ENCODE peak calls at places on chromosomes 11 and 22, in ten cellular contexts. One of them, this sample, is unnamed.

GRCh38 chr22:27207907-27208306 is 550.5 kb downstream of the MIAT start:
- DNase-seq in AML-193: no peak
- DNase-seq in psoas muscle: no peak
- DNase-seq in H9: no peak
- DNase-seq in AG04450: no peak
- DNase-seq in RWPE1: no peak
- DNase-seq in NK-92 treated with Interleukin-12 subunit alpha and Interleukin-12 subunit beta, amount 100 ng/mL, for 24 hours: no peak
- DNase-seq in posterior vena cava: no peak
- DNase-seq in mucosa of gallbladder: no peak
- DNase-seq in C1 segment of cervical spinal cord: no peak
- DNase-seq in this sample: no peak

GRCh38 chr11:73198677-73199076 is 19.4 kb upstream of the P2RY2 start:
- DNase-seq in AML-193: no peak
- DNase-seq in psoas muscle: no peak
- DNase-seq in H9: peak; percentile 33
- DNase-seq in AG04450: no peak
- DNase-seq in RWPE1: no peak
- DNase-seq in NK-92 treated with Interleukin-12 subunit alpha and Interleukin-12 subunit beta, amount 100 ng/mL, for 24 hours: no peak
- DNase-seq in posterior vena cava: no peak
- DNase-seq in mucosa of gallbladder: no peak
- DNase-seq in C1 segment of cervical spinal cord: no peak
- DNase-seq in this sample: peak; percentile 67

GRCh38 chr11:28659716-28660348 is 551.6 kb downstream of the METTL15 start:
- DNase-seq in AML-193: no peak
- DNase-seq in psoas muscle: no peak
- DNase-seq in H9: no peak
- DNase-seq in AG04450: no peak
- DNase-seq in RWPE1: no peak
- DNase-seq in NK-92 treated with Interleukin-12 subunit alpha and Interleukin-12 subunit beta, amount 100 ng/mL, for 24 hours: no peak
- DNase-seq in posterior vena cava: no peak
- DNase-seq in mucosa of gallbladder: no peak
- DNase-seq in C1 segment of cervical spinal cord: no peak
- DNase-seq in this sample: no peak

GRCh38 chr11:279040-279965 is 1.1 kb downstream of the NLRP6 start:
- DNase-seq in AML-193: no peak
- DNase-seq in psoas muscle: peak; percentile 55
- DNase-seq in H9: no peak
- DNase-seq in AG04450: no peak
- DNase-seq in RWPE1: no peak
- DNase-seq in NK-92 treated with Interleukin-12 subunit alpha and Interleukin-12 subunit beta, amount 100 ng/mL, for 24 hours: no peak
- DNase-seq in posterior vena cava: peak; percentile 81
- DNase-seq in mucosa of gallbladder: no peak
- DNase-seq in C1 segment of cervical spinal cord: no peak
- DNase-seq in this sample: no peak

GRCh38 chr22:18990355-18991137 is 54.5 kb upstream of the PRODH start:
- DNase-seq in AML-193: no peak
- DNase-seq in psoas muscle: no peak
- DNase-seq in H9: no peak
- DNase-seq in AG04450: no peak
- DNase-seq in RWPE1: no peak
- DNase-seq in NK-92 treated with Interleukin-12 subunit alpha and Interleukin-12 subunit beta, amount 100 ng/mL, for 24 hours: no peak
- DNase-seq in posterior vena cava: no peak
- DNase-seq in mucosa of gallbladder: no peak
- DNase-seq in C1 segment of cervical spinal cord: no peak
- DNase-seq in this sample: no peak

GRCh38 chr11:106917973-106918372 is 100.3 kb downstream of the GUCY1A2 start:
- DNase-seq in AML-193: peak; percentile 1
- DNase-seq in psoas muscle: no peak
- DNase-seq in H9: peak; percentile 43
- DNase-seq in AG04450: no peak
- DNase-seq in RWPE1: no peak
- DNase-seq in NK-92 treated with Interleukin-12 subunit alpha and Interleukin-12 subunit beta, amount 100 ng/mL, for 24 hours: no peak
- DNase-seq in posterior vena cava: no peak
- DNase-seq in mucosa of gallbladder: no peak
- DNase-seq in C1 segment of cervical spinal cord: no peak
- DNase-seq in this sample: peak; percentile 14

GRCh38 chr11:107860688-107861087 is 2.1 kb upstream of the SLC35F2 start:
- DNase-seq in AML-193: no peak
- DNase-seq in psoas muscle: no peak
- DNase-seq in H9: no peak
- DNase-seq in AG04450: no peak
- DNase-seq in RWPE1: no peak
- DNase-seq in NK-92 treated with Interleukin-12 subunit alpha and Interleukin-12 subunit beta, amount 100 ng/mL, for 24 hours: no peak
- DNase-seq in posterior vena cava: no peak
- DNase-seq in mucosa of gallbladder: no peak
- DNase-seq in C1 segment of cervical spinal cord: no peak
- DNase-seq in this sample: no peak

GRCh38 chr11:19511413-19512183 is 201.0 kb upstream of the NAV2 start:
- DNase-seq in AML-193: no peak
- DNase-seq in psoas muscle: peak; percentile 71
- DNase-seq in H9: no peak
- DNase-seq in AG04450: no peak
- DNase-seq in RWPE1: no peak
- DNase-seq in NK-92 treated with Interleukin-12 subunit alpha and Interleukin-12 subunit beta, amount 100 ng/mL, for 24 hours: no peak
- DNase-seq in posterior vena cava: peak; percentile 89
- DNase-seq in mucosa of gallbladder: peak; percentile 14
- DNase-seq in C1 segment of cervical spinal cord: peak; percentile 76
- DNase-seq in this sample: peak; percentile 7

GRCh38 chr11:62958547-62959071 is 26.2 kb downstream of the SLC22A6 start:
- DNase-seq in AML-193: no peak
- DNase-seq in psoas muscle: peak; percentile 67
- DNase-seq in H9: no peak
- DNase-seq in AG04450: peak; percentile 4
- DNase-seq in RWPE1: no peak
- DNase-seq in NK-92 treated with Interleukin-12 subunit alpha and Interleukin-12 subunit beta, amount 100 ng/mL, for 24 hours: no peak
- DNase-seq in posterior vena cava: no peak
- DNase-seq in mucosa of gallbladder: no peak
- DNase-seq in C1 segment of cervical spinal cord: no peak
- DNase-seq in this sample: no peak

GRCh38 chr22:38694049-38694448 is 6.7 kb downstream of the JOSD1 start:
- DNase-seq in AML-193: no peak
- DNase-seq in psoas muscle: no peak
- DNase-seq in H9: no peak
- DNase-seq in AG04450: no peak
- DNase-seq in RWPE1: no peak
- DNase-seq in NK-92 treated with Interleukin-12 subunit alpha and Interleukin-12 subunit beta, amount 100 ng/mL, for 24 hours: no peak
- DNase-seq in posterior vena cava: no peak
- DNase-seq in mucosa of gallbladder: no peak
- DNase-seq in C1 segment of cervical spinal cord: no peak
- DNase-seq in this sample: no peak

GRCh38 chr11:36342327-36342726 is 46.2 kb downstream of the PRR5L start:
- DNase-seq in AML-193: no peak
- DNase-seq in psoas muscle: no peak
- DNase-seq in H9: no peak
- DNase-seq in AG04450: no peak
- DNase-seq in RWPE1: no peak
- DNase-seq in NK-92 treated with Interleukin-12 subunit alpha and Interleukin-12 subunit beta, amount 100 ng/mL, for 24 hours: no peak
- DNase-seq in posterior vena cava: no peak
- DNase-seq in mucosa of gallbladder: no peak
- DNase-seq in C1 segment of cervical spinal cord: no peak
- DNase-seq in this sample: no peak

GRCh38 chr22:41976961-41977566 is 7.8 kb downstream of the SEPTIN3 start:
- DNase-seq in AML-193: no peak
- DNase-seq in psoas muscle: no peak
- DNase-seq in H9: no peak
- DNase-seq in AG04450: no peak
- DNase-seq in RWPE1: no peak
- DNase-seq in NK-92 treated with Interleukin-12 subunit alpha and Interleukin-12 subunit beta, amount 100 ng/mL, for 24 hours: no peak
- DNase-seq in posterior vena cava: no peak
- DNase-seq in mucosa of gallbladder: no peak
- DNase-seq in C1 segment of cervical spinal cord: no peak
- DNase-seq in this sample: no peak

GRCh38 chr22:26033586-26033985 is 135.7 kb upstream of the SEZ6L start:
- DNase-seq in AML-193: no peak
- DNase-seq in psoas muscle: no peak
- DNase-seq in H9: no peak
- DNase-seq in AG04450: no peak
- DNase-seq in RWPE1: no peak
- DNase-seq in NK-92 treated with Interleukin-12 subunit alpha and Interleukin-12 subunit beta, amount 100 ng/mL, for 24 hours: no peak
- DNase-seq in posterior vena cava: no peak
- DNase-seq in mucosa of gallbladder: no peak
- DNase-seq in C1 segment of cervical spinal cord: no peak
- DNase-seq in this sample: no peak

GRCh38 chr22:32055069-32055468 is 12.0 kb downstream of the SLC5A1 start:
- DNase-seq in AML-193: no peak
- DNase-seq in psoas muscle: no peak
- DNase-seq in H9: no peak
- DNase-seq in AG04450: no peak
- DNase-seq in RWPE1: no peak
- DNase-seq in NK-92 treated with Interleukin-12 subunit alpha and Interleukin-12 subunit beta, amount 100 ng/mL, for 24 hours: no peak
- DNase-seq in posterior vena cava: no peak
- DNase-seq in mucosa of gallbladder: no peak
- DNase-seq in C1 segment of cervical spinal cord: no peak
- DNase-seq in this sample: no peak

GRCh38 chr11:122179966-122180365 is 64.0 kb upstream of the BLID start:
- DNase-seq in AML-193: no peak
- DNase-seq in psoas muscle: no peak
- DNase-seq in H9: no peak
- DNase-seq in AG04450: no peak
- DNase-seq in RWPE1: no peak
- DNase-seq in NK-92 treated with Interleukin-12 subunit alpha and Interleukin-12 subunit beta, amount 100 ng/mL, for 24 hours: no peak
- DNase-seq in posterior vena cava: no peak
- DNase-seq in mucosa of gallbladder: no peak
- DNase-seq in C1 segment of cervical spinal cord: no peak
- DNase-seq in this sample: no peak

GRCh38 chr11:44738791-44739190 is 12.0 kb downstream of the TSPAN18 start:
- DNase-seq in AML-193: no peak
- DNase-seq in psoas muscle: no peak
- DNase-seq in H9: no peak
- DNase-seq in AG04450: no peak
- DNase-seq in RWPE1: no peak
- DNase-seq in NK-92 treated with Interleukin-12 subunit alpha and Interleukin-12 subunit beta, amount 100 ng/mL, for 24 hours: no peak
- DNase-seq in posterior vena cava: no peak
- DNase-seq in mucosa of gallbladder: no peak
- DNase-seq in C1 segment of cervical spinal cord: no peak
- DNase-seq in this sample: no peak

GRCh38 chr11:17734418-17734911 is at the start of gene KCNC1:
- DNase-seq in AML-193: no peak
- DNase-seq in psoas muscle: peak; percentile 70
- DNase-seq in H9: peak; percentile 56
- DNase-seq in AG04450: no peak
- DNase-seq in RWPE1: no peak
- DNase-seq in NK-92 treated with Interleukin-12 subunit alpha and Interleukin-12 subunit beta, amount 100 ng/mL, for 24 hours: no peak
- DNase-seq in posterior vena cava: peak; percentile 81
- DNase-seq in mucosa of gallbladder: no peak
- DNase-seq in C1 segment of cervical spinal cord: no peak
- DNase-seq in this sample: no peak

GRCh38 chr11:772429-773390 is 4.6 kb downstream of the GATD1 start:
- DNase-seq in AML-193: no peak
- DNase-seq in psoas muscle: no peak
- DNase-seq in H9: no peak
- DNase-seq in AG04450: no peak
- DNase-seq in RWPE1: no peak
- DNase-seq in NK-92 treated with Interleukin-12 subunit alpha and Interleukin-12 subunit beta, amount 100 ng/mL, for 24 hours: no peak
- DNase-seq in posterior vena cava: peak; percentile 74
- DNase-seq in mucosa of gallbladder: no peak
- DNase-seq in C1 segment of cervical spinal cord: peak; percentile 86
- DNase-seq in this sample: no peak

GRCh38 chr11:26841818-26842457 is 120.1 kb upstream of the SLC5A12 start:
- DNase-seq in AML-193: no peak
- DNase-seq in psoas muscle: no peak
- DNase-seq in H9: no peak
- DNase-seq in AG04450: no peak
- DNase-seq in RWPE1: no peak
- DNase-seq in NK-92 treated with Interleukin-12 subunit alpha and Interleukin-12 subunit beta, amount 100 ng/mL, for 24 hours: no peak
- DNase-seq in posterior vena cava: no peak
- DNase-seq in mucosa of gallbladder: no peak
- DNase-seq in C1 segment of cervical spinal cord: no peak
- DNase-seq in this sample: no peak

GRCh38 chr11:31795706-31796522 is 15.2 kb downstream of the PAX6 start:
- DNase-seq in AML-193: no peak
- DNase-seq in psoas muscle: no peak
- DNase-seq in H9: no peak
- DNase-seq in AG04450: no peak
- DNase-seq in RWPE1: no peak
- DNase-seq in NK-92 treated with Interleukin-12 subunit alpha and Interleukin-12 subunit beta, amount 100 ng/mL, for 24 hours: no peak
- DNase-seq in posterior vena cava: no peak
- DNase-seq in mucosa of gallbladder: no peak
- DNase-seq in C1 segment of cervical spinal cord: no peak
- DNase-seq in this sample: no peak